ENCODE peak calls at places on chromosomes 7 and 10, in eight cellular contexts. U, W, S, J, F, K, G and D are unnamed samples.
A peak's percentile ranks its signal among the peaks of the same experiment; 100 is the strongest.

GRCh38 chr7:71422104-71422503 is 290.2 kb downstream of the GALNT17 start:
- DNase-seq in U (no peak), W (no peak), S (no peak), J (no peak), F (no peak), K (no peak), G (no peak), D (no peak)

GRCh38 chr10:34967411-34967880 is 122.7 kb downstream of the CUL2 start:
- DNase-seq in U (no peak), W (no peak), S (peak; percentile 45), J (no peak), F (peak; percentile 33), K (peak; percentile 38), G (peak; percentile 78), D (no peak)

GRCh38 chr10:103668351-103669242 is 175.1 kb downstream of the NEURL1 start:
- DNase-seq in U (peak; percentile 89), W (no peak), S (peak; percentile 39), J (no peak), F (no peak), K (peak; percentile 55), G (peak; percentile 75), D (peak; percentile 35)

GRCh38 chr7:157010588-157011332 is at the start of gene MNX1:
- DNase-seq in U (peak; percentile 62), W (peak; percentile 80), S (peak; percentile 92), J (peak; percentile 96), F (peak; percentile 61), K (no peak), G (no peak), D (peak; percentile 65)

GRCh38 chr7:495761-496321 is 23.8 kb downstream of the PDGFA start:
- DNase-seq in U (peak; percentile 52), W (no peak), S (peak; percentile 14), J (no peak), F (no peak), K (no peak), G (no peak), D (no peak)

GRCh38 chr10:103969436-103969835 is 2.5 kb downstream of the SLK start:
- DNase-seq in U (no peak), W (no peak), S (no peak), J (no peak), F (no peak), K (no peak), G (no peak), D (peak; percentile 47)

GRCh38 chr10:13184726-13185514 is 23.6 kb downstream of the MCM10 start:
- DNase-seq in U (no peak), W (no peak), S (peak; percentile 58), J (no peak), F (peak; percentile 29), K (no peak), G (no peak), D (no peak)

GRCh38 chr7:105352018-105352612 is 36.6 kb downstream of the SRPK2 start:
- DNase-seq in U (peak; percentile 79), W (peak; percentile 40), S (peak; percentile 35), J (no peak), F (peak; percentile 46), K (peak; percentile 82), G (peak; percentile 64), D (peak; percentile 13)

GRCh38 chr10:50398383-50398782 is 147.1 kb upstream of the ASAH2 start:
- DNase-seq in U (no peak), W (no peak), S (no peak), J (no peak), F (no peak), K (peak; percentile 39), G (no peak), D (no peak)

GRCh38 chr10:50396491-50397311 is 145.4 kb upstream of the ASAH2 start:
- DNase-seq in U (no peak), W (no peak), S (no peak), J (no peak), F (no peak), K (peak; percentile 74), G (no peak), D (peak; percentile 80)

GRCh38 chr10:50395279-50395678 is 144.0 kb upstream of the ASAH2 start:
- DNase-seq in U (peak; percentile 67), W (no peak), S (peak; percentile 54), J (no peak), F (no peak), K (peak; percentile 44), G (no peak), D (no peak)

GRCh38 chr10:50398823-50399222 is 147.5 kb upstream of the ASAH2 start:
- DNase-seq in U (no peak), W (no peak), S (no peak), J (no peak), F (no peak), K (no peak), G (no peak), D (peak; percentile 52)

GRCh38 chr10:50397312-50398140 is 146.2 kb upstream of the ASAH2 start:
- DNase-seq in U (no peak), W (no peak), S (no peak), J (no peak), F (no peak), K (no peak), G (no peak), D (peak; percentile 62)
- TF ChIP-seq POLR2A in U (no peak), W (no peak), S (no peak), J (no peak), F (no peak), K (no peak), G (no peak), D (no peak)

DNA sequence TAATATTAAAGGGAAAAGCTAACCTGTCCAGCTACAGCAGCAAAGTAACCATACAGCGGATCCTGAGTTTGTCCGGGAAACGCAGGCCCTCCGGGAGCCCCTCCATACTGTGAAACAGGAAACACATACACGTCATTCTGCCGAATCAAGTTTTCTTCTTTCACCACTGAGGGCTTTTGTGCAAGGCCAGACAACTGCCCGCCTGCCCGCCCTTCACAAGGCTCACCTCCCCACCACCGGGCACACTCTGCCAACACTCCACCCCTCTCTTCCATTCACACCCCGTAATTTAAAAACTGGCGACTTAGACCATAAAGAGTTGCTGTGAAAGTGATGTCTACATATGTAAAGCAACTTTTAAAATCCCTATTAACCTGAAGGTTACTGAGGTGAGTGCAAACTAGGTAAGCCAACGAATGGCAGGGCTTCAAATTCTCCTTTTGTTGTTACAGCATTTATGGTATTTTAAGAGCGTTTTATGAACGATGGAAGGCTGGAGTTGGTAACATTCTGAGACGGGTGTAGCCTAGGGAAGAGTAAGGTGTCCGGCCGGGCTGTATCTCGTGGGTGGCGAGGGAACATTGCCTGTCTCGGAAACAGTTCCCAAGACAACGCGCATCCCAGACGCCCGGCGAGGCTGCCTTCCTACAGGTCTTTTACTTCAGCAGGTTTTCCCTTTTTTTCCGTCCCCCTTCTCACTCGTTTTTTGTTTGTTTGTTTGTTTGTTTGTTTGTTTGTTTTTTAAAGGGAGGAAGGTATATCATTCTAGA is 817 bp downstream of the SRI start:
- DNase-seq in U (peak; percentile 66), W (peak; percentile 12), S (peak; percentile 72), J (peak; percentile 25), F (peak; percentile 54), K (peak; percentile 66), G (peak; percentile 38), D (peak; percentile 79)
- TF ChIP-seq POLR2A in U (no peak), W (no peak), S (peak; percentile 43), J (no peak), F (peak; percentile 28), K (peak; percentile 40), G (no peak), D (peak; percentile 63)

DNA sequence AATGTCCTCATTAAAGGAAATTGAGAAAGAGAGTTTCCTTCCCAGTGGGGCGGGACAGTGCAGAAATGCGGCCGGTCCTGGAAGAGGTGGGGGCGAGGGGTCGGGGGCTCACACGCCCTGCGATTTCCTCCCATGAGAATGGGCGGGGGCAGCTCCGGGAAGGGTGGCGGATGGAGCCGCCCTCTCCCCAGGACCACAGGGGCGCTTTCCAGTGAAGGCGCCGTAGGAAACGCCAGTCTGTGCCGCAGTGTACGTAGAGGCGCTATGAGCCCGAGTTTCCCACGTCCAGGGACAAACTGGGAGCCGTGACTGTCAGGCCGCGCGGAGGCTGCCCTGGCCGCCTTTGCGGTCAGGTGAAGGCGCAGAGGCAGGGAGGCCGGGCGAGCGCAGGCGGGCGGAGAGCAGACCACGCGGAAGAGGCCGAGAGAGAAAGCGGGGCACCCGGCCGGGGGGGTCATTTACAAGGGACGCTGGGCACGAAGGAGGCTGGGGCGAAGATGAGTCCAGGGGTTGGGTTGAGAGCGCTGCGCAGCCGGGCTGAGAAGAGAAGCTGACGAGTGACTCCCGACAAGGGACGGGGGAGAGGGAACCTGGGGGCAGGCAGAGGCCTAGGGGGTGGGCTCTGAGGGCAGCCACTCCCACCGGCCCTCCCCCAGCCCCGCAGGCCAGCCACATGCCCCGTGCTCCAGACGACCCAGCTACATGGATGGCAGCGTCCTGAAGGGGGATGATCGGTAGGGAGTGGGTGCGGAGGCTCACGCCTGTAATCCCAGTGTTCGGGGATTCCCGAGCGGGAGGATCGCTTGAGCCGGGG is 45.0 kb downstream of the ALOX5 start:
- DNase-seq in U (no peak), W (no peak), S (peak; percentile 49), J (no peak), F (peak; percentile 29), K (peak; percentile 10), G (peak; percentile 51), D (peak; percentile 74)
- TF ChIP-seq POLR2A in U (peak; percentile 17), W (no peak), S (peak; percentile 34), J (no peak), F (peak; percentile 23), K (no peak), G (no peak), D (peak; percentile 90)

DNA sequence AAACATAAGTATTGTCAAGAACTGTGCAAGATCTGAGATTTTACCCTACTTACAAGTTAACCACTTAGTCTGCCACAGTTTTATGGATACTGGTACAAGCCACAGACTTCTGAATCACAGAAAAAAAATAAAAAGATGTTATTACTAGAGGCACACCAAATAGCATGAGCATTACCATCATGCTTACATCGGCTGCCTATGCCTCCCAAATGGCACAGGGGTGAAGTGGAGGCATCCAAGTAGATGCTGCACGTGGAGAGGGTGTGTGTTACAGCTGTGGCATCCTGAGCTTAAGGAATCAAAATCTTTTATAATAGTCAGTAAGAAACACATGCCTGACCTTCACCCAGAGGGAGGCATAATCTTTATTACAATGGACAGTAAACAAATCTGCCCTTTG is 207.8 kb downstream of the TFEC start:
- DNase-seq in U (no peak), W (no peak), S (no peak), J (no peak), F (no peak), K (peak; percentile 14), G (no peak), D (no peak)
- TF ChIP-seq POLR2A in U (no peak), W (no peak), S (no peak), J (no peak), F (no peak), K (no peak), G (no peak), D (no peak)